ENCODE peak calls at places on chromosome 22, in six cellular contexts. L is testis, R is heart left ventricle, E is GM12878, N is A549, T is HL-60. S is an unnamed sample.

GRCh38 chr22:19807914-19808872 is 46.5 kb downstream of the GNB1L start:
- DNase-seq in L (no peak), R (peak; percentile 30), E (no peak), N (no peak), T (no peak), S (no peak)

GRCh38 chr22:26956346-26956745 is 299.0 kb downstream of the MIAT start:
- DNase-seq in L (no peak), R (no peak), E (no peak), N (no peak), T (no peak), S (peak; percentile 4)

GRCh38 chr22:20456064-20456721 is 18.6 kb upstream of the SCARF2 start:
- DNase-seq in L (peak; percentile 87), R (peak; percentile 88), E (peak; percentile 44), N (peak; percentile 54), T (peak; percentile 81), S (peak; percentile 76)

GRCh38 chr22:49087716-49088660 is 739.7 kb downstream of the BRD1 start:
- DNase-seq in L (no peak), R (no peak), E (no peak), N (no peak), T (no peak), S (no peak)

GRCh38 chr22:28137036-28137435 is 218.0 kb upstream of the PITPNB start:
- DNase-seq in L (no peak), R (no peak), E (no peak), N (no peak), T (no peak), S (no peak)

GRCh38 chr22:47245286-47245685 is 482.8 kb downstream of the TBC1D22A start:
- DNase-seq in L (no peak), R (no peak), E (no peak), N (no peak), T (no peak), S (no peak)

GRCh38 chr22:48700566-48701295 is 1126.9 kb downstream of the BRD1 start:
- DNase-seq in L (no peak), R (peak; percentile 18), E (no peak), N (no peak), T (no peak), S (no peak)

GRCh38 chr22:41366323-41367014 is 15.3 kb upstream of the TEF start:
- DNase-seq in L (no peak), R (no peak), E (no peak), N (no peak), T (no peak), S (no peak)

GRCh38 chr22:42991010-42991651 is 23.8 kb downstream of the PACSIN2 start:
- DNase-seq in L (no peak), R (no peak), E (no peak), N (no peak), T (no peak), S (no peak)

GRCh38 chr22:47220752-47221151 is 458.3 kb downstream of the TBC1D22A start:
- DNase-seq in L (no peak), R (no peak), E (no peak), N (no peak), T (no peak), S (no peak)

GRCh38 chr22:49747130-49747529 is 80.5 kb downstream of the BRD1 start:
- DNase-seq in L (no peak), R (no peak), E (no peak), N (no peak), T (no peak), S (no peak)

GRCh38 chr22:19239464-19239863 is 52.1 kb downstream of the CLTCL1 start:
- DNase-seq in L (no peak), R (no peak), E (no peak), N (no peak), T (peak; percentile 25), S (no peak)

GRCh38 chr22:29266564-29267461 is 968 bp downstream of the RHBDD3 start:
- DNase-seq in L (no peak), R (no peak), E (no peak), N (no peak), T (no peak), S (no peak)

GRCh38 chr22:19610518-19611253 is 86.5 kb upstream of the CLDN5 start:
- DNase-seq in L (no peak), R (no peak), E (no peak), N (no peak), T (no peak), S (no peak)

GRCh38 chr22:49486225-49486624 is 341.4 kb downstream of the BRD1 start:
- DNase-seq in L (no peak), R (no peak), E (no peak), N (no peak), T (no peak), S (no peak)

GRCh38 chr22:36399473-36399780 is 11.7 kb upstream of the MYH9 start:
- DNase-seq in L (no peak), R (no peak), E (no peak), N (no peak), T (peak; percentile 36), S (no peak)

GRCh38 chr22:30564766-30565118 is 9.7 kb downstream of the GAL3ST1 start:
- DNase-seq in L (no peak), R (no peak), E (no peak), N (no peak), T (no peak), S (no peak)

GRCh38 chr22:30568137-30568805 is 6.2 kb downstream of the GAL3ST1 start:
- DNase-seq in L (no peak), R (no peak), E (no peak), N (no peak), T (no peak), S (no peak)

GRCh38 chr22:30565341-30565740 is 9.1 kb downstream of the GAL3ST1 start:
- DNase-seq in L (no peak), R (no peak), E (no peak), N (no peak), T (no peak), S (no peak)

GRCh38 chr22:30564045-30564765 is 10.3 kb downstream of the GAL3ST1 start:
- DNase-seq in L (no peak), R (no peak), E (no peak), N (no peak), T (no peak), S (no peak)

DNA sequence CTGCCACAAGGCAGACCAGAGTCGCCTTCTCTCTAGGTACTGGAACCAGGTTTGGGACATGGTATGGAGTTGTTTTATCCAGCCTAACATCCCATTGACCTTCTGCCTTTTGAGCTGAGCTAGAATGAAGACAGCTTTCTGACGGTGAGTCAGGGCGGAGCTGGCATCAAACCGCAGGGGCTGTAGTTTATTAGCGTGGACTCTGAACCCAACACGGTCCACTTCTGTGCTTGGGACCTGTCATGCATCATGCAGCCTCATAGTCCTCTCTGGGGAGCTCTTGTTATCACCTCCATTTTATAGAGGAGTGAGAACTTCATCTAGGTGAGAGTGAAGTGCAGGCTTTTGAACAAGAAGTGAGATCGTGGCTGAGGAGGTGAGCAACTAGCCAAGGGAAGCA is 8.3 kb downstream of the GAL3ST1 start:
- DNase-seq in L (no peak), R (no peak), E (no peak), N (no peak), T (no peak), S (peak; percentile 35)
- TF ChIP-seq CTCF in L (no peak), R (no peak), E (no peak), N (no peak), T (no peak), S (no peak)

GRCh38 chr22:24129980-24130379 is 51.3 kb upstream of the SUSD2 start:
- DNase-seq in L (no peak), R (no peak), E (no peak), N (no peak), T (no peak), S (no peak)

GRCh38 chr22:24138649-24139420 is 42.5 kb upstream of the SUSD2 start:
- DNase-seq in L (no peak), R (no peak), E (no peak), N (no peak), T (no peak), S (no peak)

GRCh38 chr22:24133187-24133965 is 47.9 kb upstream of the SUSD2 start:
- DNase-seq in L (peak; percentile 22), R (peak; percentile 61), E (no peak), N (no peak), T (no peak), S (no peak)

GRCh38 chr22:24137595-24137994 is 43.7 kb upstream of the SUSD2 start:
- DNase-seq in L (no peak), R (no peak), E (no peak), N (no peak), T (no peak), S (no peak)

DNA sequence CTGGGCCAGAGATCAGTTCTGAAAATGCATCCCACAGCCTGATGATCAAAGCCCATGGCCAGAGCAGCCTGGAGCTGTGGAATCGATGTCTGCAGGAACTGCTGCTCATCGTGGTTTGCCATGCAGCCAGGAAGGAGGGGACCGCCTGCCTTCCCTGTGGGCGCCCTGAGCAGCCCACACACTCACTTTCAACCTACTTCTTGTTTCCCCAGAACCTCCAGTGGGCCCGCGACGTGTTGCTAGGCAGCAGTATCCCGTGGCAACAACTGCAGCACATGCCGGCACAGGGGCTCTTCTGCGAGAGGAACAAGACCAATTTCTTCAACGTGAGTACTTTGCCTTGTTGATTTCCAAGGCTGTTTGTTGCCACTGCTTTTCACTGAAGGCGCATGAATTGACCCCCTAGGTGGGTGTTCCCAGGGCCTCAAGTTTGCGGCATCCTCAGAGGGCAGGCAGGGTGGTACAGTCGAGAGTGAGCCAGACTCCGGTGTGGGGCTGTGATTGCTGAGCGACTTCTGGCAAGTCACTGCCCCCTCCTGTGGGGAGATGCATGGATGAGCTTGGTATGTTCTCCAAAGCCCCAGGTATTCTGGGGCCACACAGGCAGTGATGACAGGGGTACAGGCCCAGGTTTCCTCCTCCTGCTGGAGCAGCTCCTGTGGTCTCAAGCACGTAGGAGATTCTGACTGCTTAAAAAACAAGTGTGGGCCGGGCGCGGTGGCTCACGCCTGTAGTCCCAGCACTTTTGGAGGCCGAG is 47.0 kb upstream of the SUSD2 start:
- DNase-seq in L (peak; percentile 63), R (no peak), E (no peak), N (no peak), T (peak; percentile 67), S (no peak)
- TF ChIP-seq CTCF in L (no peak), R (no peak), E (no peak), N (no peak), T (no peak), S (no peak)

GRCh38 chr22:37636186-37636948 is 3.1 kb upstream of the SH3BP1 start:
- DNase-seq in L (no peak), R (no peak), E (no peak), N (no peak), T (peak; percentile 81), S (no peak)
- TF ChIP-seq CTCF in L (no peak), R (no peak), E (peak; percentile 37), N (no peak), T (peak; percentile 26), S (no peak)

DNA sequence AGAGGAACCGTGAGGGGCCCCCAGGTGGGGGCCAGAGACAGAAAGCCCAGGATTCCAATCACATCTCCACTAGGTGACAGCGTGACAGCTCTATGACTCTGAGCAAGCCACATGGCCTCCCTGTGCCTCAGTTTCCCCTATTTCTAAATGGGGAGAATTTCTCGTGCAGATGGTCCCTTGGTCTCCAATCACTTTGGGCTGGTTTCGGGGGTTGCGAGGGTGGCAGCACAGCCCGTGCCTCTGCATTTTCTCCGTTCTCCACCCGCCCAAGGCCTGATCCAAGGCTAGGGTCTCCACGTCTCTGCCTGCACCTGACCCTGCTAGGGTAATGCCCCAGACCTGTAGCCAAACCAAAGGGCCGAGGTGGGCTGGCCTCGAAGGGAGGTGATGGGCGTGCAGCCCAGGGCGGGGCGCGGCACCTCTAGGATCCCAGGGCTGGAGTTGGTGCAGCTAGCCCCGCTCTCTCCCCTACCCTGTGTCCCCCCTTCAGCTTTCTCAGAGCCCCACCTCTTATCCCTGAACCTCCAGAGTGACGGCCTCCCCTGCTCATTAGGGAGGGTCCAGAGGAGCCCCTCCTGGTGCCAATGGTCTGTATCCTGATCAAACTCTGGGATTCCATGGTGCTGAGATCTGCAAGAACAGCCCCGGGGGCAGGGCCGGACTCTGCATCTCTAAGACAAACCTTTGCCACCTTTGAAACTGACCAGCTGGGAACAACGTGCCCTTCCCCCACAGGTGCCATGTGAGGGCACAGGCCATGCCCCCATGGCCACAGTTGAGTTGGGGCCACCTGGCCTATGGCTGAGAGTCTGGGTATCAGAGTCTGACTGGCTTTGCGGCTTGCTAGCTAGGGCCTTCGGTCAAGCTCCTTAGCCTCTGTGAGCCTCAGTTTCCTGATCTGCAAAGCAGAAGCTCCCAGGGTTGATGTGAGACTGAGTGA is 22.9 kb upstream of the CBX7 start:
- DNase-seq in L (no peak), R (no peak), E (no peak), N (no peak), T (no peak), S (peak; percentile 44)
- TF ChIP-seq CTCF in L (no peak), R (no peak), E (no peak), N (no peak), T (no peak), S (no peak)